ENCODE peak calls at places on chromosomes 7 and 10, in nine cellular contexts. C is NCI-H510A treated with DMSO at 0.1 percent for 48 hours; B is neural progenitor cell; G is smooth muscle cell of the brain vasculature; A is nucleus accumbens; W is OCI-LY7; S is naive thymus-derived CD4-positive, alpha-beta T cell; H is lower lobe of right lung; R is A549. U is an unnamed sample.

GRCh38 chr7:42733040-42733439 is 178.8 kb downstream of the C7orf25 start:
- DNase-seq in G (no peak), C (no peak), H (no peak), R (no peak), B (no peak), S (no peak), W (no peak), A (no peak), U (no peak)

GRCh38 chr10:50992356-50992866 is 81.9 kb upstream of the PRKG1 start:
- DNase-seq in W (no peak), B (peak; percentile 19), H (no peak), S (no peak), G (no peak), R (no peak), A (no peak), C (no peak), U (no peak)

GRCh38 chr7:80708007-80708594 is 69.7 kb downstream of the CD36 start:
- DNase-seq in S (no peak), R (no peak), A (no peak), W (no peak), G (no peak), C (no peak), B (no peak), H (no peak), U (no peak)

GRCh38 chr7:4817178-4817905 is 41.9 kb downstream of the AP5Z1 start:
- DNase-seq in C (no peak), R (no peak), H (peak; percentile 44), S (no peak), G (no peak), A (no peak), W (no peak), B (no peak), U (no peak)

GRCh38 chr7:106110238-106110560 is 1.9 kb downstream of the SYPL1 start:
- DNase-seq in A (no peak), H (no peak), B (no peak), C (no peak), G (no peak), S (no peak), W (peak; percentile 60), R (no peak), U (no peak)

GRCh38 chr7:155270876-155271275 is 26.8 kb upstream of the INSIG1 start:
- DNase-seq in R (no peak), H (no peak), A (no peak), W (no peak), S (no peak), B (no peak), C (no peak), G (no peak), U (no peak)

GRCh38 chr7:73941836-73942551 is 81.0 kb downstream of the TMEM270 start:
- DNase-seq in W (no peak), B (no peak), A (no peak), S (no peak), G (no peak), H (no peak), C (no peak), R (peak; percentile 65), U (no peak)

GRCh38 chr7:150937848-150938561 is 40.1 kb downstream of the KCNH2 start:
- DNase-seq in H (peak; percentile 41), W (no peak), G (no peak), R (no peak), C (peak; percentile 50), A (no peak), S (peak; percentile 19), B (peak; percentile 61), U (peak; percentile 45)

GRCh38 chr7:1670894-1671875 is 1.1 kb downstream of the ELFN1 start:
- DNase-seq in B (no peak), R (no peak), H (peak; percentile 34), S (no peak), C (no peak), A (no peak), W (no peak), G (no peak), U (no peak)

GRCh38 chr7:104552102-104552501 is 223.7 kb downstream of the LHFPL3 start:
- DNase-seq in B (peak; percentile 72), W (peak; percentile 37), G (no peak), A (no peak), C (no peak), S (no peak), R (no peak), H (no peak), U (peak; percentile 37)

GRCh38 chr7:2523941-2524807 is 4.6 kb downstream of the LFNG start:
- DNase-seq in B (peak; percentile 98), C (peak; percentile 100), S (no peak), G (no peak), H (peak; percentile 90), R (peak; percentile 44), A (peak; percentile 83), W (no peak), U (peak; percentile 61)

GRCh38 chr7:40733578-40733977 is 598.8 kb downstream of the SUGCT start:
- DNase-seq in G (no peak), A (no peak), R (no peak), W (no peak), B (no peak), C (no peak), H (no peak), S (no peak), U (no peak)

GRCh38 chr7:5183155-5183554 is 6.9 kb upstream of the WIPI2 start:
- DNase-seq in S (no peak), A (no peak), G (no peak), H (no peak), C (no peak), B (no peak), W (no peak), R (no peak), U (no peak)

GRCh38 chr7:66591801-66592596 is 36.7 kb upstream of the KCTD7 start:
- DNase-seq in W (peak; percentile 94), C (peak; percentile 66), R (peak; percentile 94), A (peak; percentile 88), B (peak; percentile 94), S (peak; percentile 90), G (peak; percentile 65), H (peak; percentile 96), U (peak; percentile 98)

GRCh38 chr7:27182861-27183681 is 2.0 kb downstream of the HOXA11 start:
- DNase-seq in C (peak; percentile 30), S (no peak), A (no peak), B (peak; percentile 79), W (no peak), G (no peak), H (peak; percentile 31), R (no peak), U (no peak)

GRCh38 chr7:1400351-1400750 is 58.9 kb downstream of the MICALL2 start:
- DNase-seq in H (no peak), A (peak; percentile 30), W (no peak), C (no peak), G (no peak), B (peak; percentile 41), R (no peak), S (no peak), U (no peak)

GRCh38 chr10:110275140-110275729 is 29.5 kb downstream of the SMNDC1 start:
- DNase-seq in W (no peak), H (no peak), B (no peak), R (no peak), C (no peak), S (no peak), G (no peak), A (no peak), U (peak; percentile 14)

GRCh38 chr7:114426824-114427223 is 12.2 kb downstream of the FOXP2 start:
- DNase-seq in S (no peak), A (no peak), H (no peak), B (peak; percentile 27), G (no peak), C (no peak), R (no peak), W (no peak), U (no peak)

GRCh38 chr7:108452707-108453106 is 3.5 kb downstream of the NRCAM start:
- DNase-seq in S (peak; percentile 24), A (no peak), B (peak; percentile 57), W (peak; percentile 45), R (peak; percentile 52), C (peak; percentile 21), H (no peak), G (no peak), U (peak; percentile 60)

GRCh38 chr7:138164804-138165203 is 88.5 kb downstream of the AKR1D1 start:
- DNase-seq in R (no peak), S (no peak), H (no peak), A (no peak), C (no peak), G (no peak), W (no peak), B (no peak), U (no peak)

GRCh38 chr7:3149961-3150516 is 106.4 kb upstream of the CARD11 start:
- DNase-seq in W (peak; percentile 36), B (no peak), A (no peak), H (no peak), G (no peak), S (no peak), R (no peak), C (no peak), U (no peak)